ENCODE peak calls at places on chromosomes 5 and 9, in four cellular contexts. D is tibial nerve; Y is CD4-positive, CD25-positive, alpha-beta regulatory T cell; G is NCI-H2081 treated with DMSO at 0.1 percent for 48 hours. U is an unnamed sample.

GRCh38 chr9:7121055-7121454 is 363.3 kb downstream of the KDM4C start:
- DNase-seq in D (no peak), Y (no peak), G (no peak), U (no peak)

GRCh38 chr9:34405719-34406118 is 29.0 kb upstream of the MYORG start:
- DNase-seq in D (no peak), Y (no peak), G (no peak), U (no peak)

GRCh38 chr5:126228934-126229333 is 194.3 kb upstream of the GRAMD2B start:
- DNase-seq in D (no peak), Y (no peak), G (no peak), U (no peak)

GRCh38 chr5:94562327-94562971 is 56.0 kb downstream of the KIAA0825 start:
- DNase-seq in D (no peak), Y (no peak), G (no peak), U (no peak)

GRCh38 chr9:90009447-90009846 is 404.6 kb downstream of the GADD45G start:
- DNase-seq in D (no peak), Y (no peak), G (no peak), U (no peak)

GRCh38 chr5:117357886-117358285 is 783.3 kb upstream of the SEMA6A start:
- DNase-seq in D (no peak), Y (no peak), G (no peak), U (no peak)

GRCh38 chr5:116573617-116574431 is 799 bp downstream of the SEMA6A start:
- DNase-seq in D (no peak), Y (no peak), G (no peak), U (peak)

GRCh38 chr9:124054671-124055212 is 43.2 kb downstream of the LHX2 start:
- DNase-seq in D (no peak), Y (no peak), G (no peak), U (no peak)

GRCh38 chr5:80216096-80216495 is 39.8 kb downstream of the SERINC5 start:
- DNase-seq in D (no peak), Y (no peak), G (no peak), U (no peak)

GRCh38 chr5:87151547-87151946 is 116.1 kb upstream of the RASA1 start:
- DNase-seq in D (no peak), Y (no peak), G (no peak), U (peak)

GRCh38 chr5:40404613-40405012 is 275.1 kb upstream of the PTGER4 start:
- DNase-seq in D (no peak), Y (no peak), G (no peak), U (no peak)

GRCh38 chr5:155263381-155263780 is 249.8 kb downstream of the KIF4B start:
- DNase-seq in D (no peak), Y (no peak), G (no peak), U (no peak)

GRCh38 chr5:173726848-173727557 is 110.6 kb upstream of the BOD1 start:
- DNase-seq in D (no peak), Y (no peak), G (no peak), U (no peak)

GRCh38 chr9:80867731-80868130 is 821.6 kb downstream of the TLE1 start:
- DNase-seq in D (no peak), Y (no peak), G (no peak), U (no peak)

GRCh38 chr5:151171521-151171920 is 13.9 kb upstream of the ANXA6 start:
- DNase-seq in D (no peak), Y (no peak), G (no peak), U (no peak)

U was measured in endothelial cell of umbilical vein.